ENCODE peak calls at places on chromosomes 3 and 15, in nine cellular contexts. One of them, this sample, is unnamed.

GRCh38 chr3:39718674-39719595 is 90.5 kb upstream of the MYRIP start:
- DNase-seq in IMR-90: peak
- DNase-seq in uterus: no peak
- DNase-seq in GM23338: no peak
- DNase-seq in stomach: no peak
- DNase-seq in right atrium auricular region: no peak
- DNase-seq in lung: no peak
- DNase-seq in hepatocyte: no peak
- DNase-seq in sigmoid colon: no peak
- DNase-seq in this sample: no peak

GRCh38 chr3:194986208-194987043 is 284.5 kb downstream of the XXYLT1 start:
- DNase-seq in IMR-90: no peak
- DNase-seq in uterus: no peak
- DNase-seq in GM23338: no peak
- DNase-seq in stomach: peak
- DNase-seq in right atrium auricular region: peak
- DNase-seq in lung: no peak
- DNase-seq in hepatocyte: no peak
- DNase-seq in sigmoid colon: no peak
- DNase-seq in this sample: peak

GRCh38 chr3:30760040-30760439 is 134.4 kb downstream of the GADL1 start:
- DNase-seq in IMR-90: peak
- DNase-seq in uterus: no peak
- DNase-seq in GM23338: no peak
- DNase-seq in stomach: no peak
- DNase-seq in right atrium auricular region: no peak
- DNase-seq in lung: no peak
- DNase-seq in hepatocyte: no peak
- DNase-seq in sigmoid colon: no peak
- DNase-seq in this sample: no peak

GRCh38 chr3:123419850-123420292 is 29.0 kb downstream of the ADCY5 start:
- DNase-seq in IMR-90: no peak
- DNase-seq in uterus: peak
- DNase-seq in GM23338: no peak
- DNase-seq in stomach: no peak
- DNase-seq in right atrium auricular region: peak
- DNase-seq in lung: no peak
- DNase-seq in hepatocyte: no peak
- DNase-seq in sigmoid colon: peak
- DNase-seq in this sample: peak

GRCh38 chr3:58009026-58009748 is 965 bp downstream of the FLNB start:
- DNase-seq in IMR-90: no peak
- DNase-seq in uterus: no peak
- DNase-seq in GM23338: peak
- DNase-seq in stomach: peak
- DNase-seq in right atrium auricular region: no peak
- DNase-seq in lung: peak
- DNase-seq in hepatocyte: peak
- DNase-seq in sigmoid colon: peak
- DNase-seq in this sample: no peak

GRCh38 chr15:40063563-40064011 is 24.6 kb upstream of the SRP14 start:
- DNase-seq in IMR-90: peak
- DNase-seq in uterus: no peak
- DNase-seq in GM23338: no peak
- DNase-seq in stomach: no peak
- DNase-seq in right atrium auricular region: no peak
- DNase-seq in lung: no peak
- DNase-seq in hepatocyte: no peak
- DNase-seq in sigmoid colon: no peak
- DNase-seq in this sample: no peak

GRCh38 chr3:122146466-122146865 is 37.0 kb upstream of the CASR start:
- DNase-seq in IMR-90: no peak
- DNase-seq in uterus: no peak
- DNase-seq in GM23338: no peak
- DNase-seq in stomach: no peak
- DNase-seq in right atrium auricular region: no peak
- DNase-seq in lung: no peak
- DNase-seq in hepatocyte: peak
- DNase-seq in sigmoid colon: no peak
- DNase-seq in this sample: no peak

GRCh38 chr3:36991923-36992805 is 767 bp downstream of the EPM2AIP1 start:
- DNase-seq in IMR-90: peak
- DNase-seq in uterus: peak
- DNase-seq in GM23338: peak
- DNase-seq in stomach: no peak
- DNase-seq in right atrium auricular region: no peak
- DNase-seq in lung: no peak
- DNase-seq in hepatocyte: peak
- DNase-seq in sigmoid colon: peak
- DNase-seq in this sample: peak

GRCh38 chr3:16828815-16829214 is 55.9 kb upstream of the PLCL2 start:
- DNase-seq in IMR-90: peak
- DNase-seq in uterus: no peak
- DNase-seq in GM23338: peak
- DNase-seq in stomach: peak
- DNase-seq in right atrium auricular region: no peak
- DNase-seq in lung: no peak
- DNase-seq in hepatocyte: peak
- DNase-seq in sigmoid colon: no peak
- DNase-seq in this sample: no peak

GRCh38 chr15:54659668-54660067 is 537.1 kb downstream of the RSL24D1 start:
- DNase-seq in IMR-90: no peak
- DNase-seq in uterus: no peak
- DNase-seq in GM23338: no peak
- DNase-seq in stomach: no peak
- DNase-seq in right atrium auricular region: no peak
- DNase-seq in lung: no peak
- DNase-seq in hepatocyte: no peak
- DNase-seq in sigmoid colon: no peak
- DNase-seq in this sample: no peak

GRCh38 chr3:141452045-141452444 is 34.8 kb upstream of the RASA2 start:
- DNase-seq in IMR-90: peak
- DNase-seq in uterus: no peak
- DNase-seq in GM23338: peak
- DNase-seq in stomach: no peak
- DNase-seq in right atrium auricular region: no peak
- DNase-seq in lung: no peak
- DNase-seq in hepatocyte: peak
- DNase-seq in sigmoid colon: no peak
- DNase-seq in this sample: no peak

GRCh38 chr15:48781481-48782081 is 29.3 kb downstream of the CEP152 start:
- DNase-seq in IMR-90: no peak
- DNase-seq in uterus: no peak
- DNase-seq in GM23338: no peak
- DNase-seq in stomach: no peak
- DNase-seq in right atrium auricular region: no peak
- DNase-seq in lung: no peak
- DNase-seq in hepatocyte: peak
- DNase-seq in sigmoid colon: no peak
- DNase-seq in this sample: no peak
- H3K27ac ChIP-seq in IMR-90: no peak
- H3K27ac ChIP-seq in uterus: no peak
- H3K27ac ChIP-seq in GM23338: no peak
- H3K27ac ChIP-seq in stomach: no peak
- H3K27ac ChIP-seq in right atrium auricular region: no peak
- H3K27ac ChIP-seq in lung: no peak
- H3K27ac ChIP-seq in hepatocyte: no peak
- H3K27ac ChIP-seq in sigmoid colon: no peak
- H3K27ac ChIP-seq in this sample: no peak

DNA sequence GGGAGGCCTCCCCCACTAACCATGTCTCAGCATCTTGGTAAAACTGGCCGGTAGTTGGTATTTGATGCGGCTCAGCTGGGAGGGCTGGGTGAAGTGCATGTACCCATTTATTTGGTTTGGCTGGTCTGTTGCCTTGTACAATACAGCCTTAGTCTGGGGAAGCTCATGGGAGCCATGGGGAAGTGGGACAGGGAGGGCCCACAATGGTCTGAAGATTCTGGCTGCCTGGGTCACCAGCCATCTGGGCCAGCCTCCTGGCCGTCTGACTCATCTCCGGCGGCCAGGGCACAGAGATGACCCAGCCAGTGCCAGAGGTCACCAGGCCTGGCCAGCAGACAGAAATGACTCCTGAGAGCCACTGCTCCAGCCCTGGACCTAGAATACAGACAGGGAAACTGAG is 51.6 kb upstream of the SMAD6 start:
- DNase-seq in IMR-90: no peak
- DNase-seq in uterus: peak
- DNase-seq in GM23338: no peak
- DNase-seq in stomach: no peak
- DNase-seq in right atrium auricular region: peak
- DNase-seq in lung: peak
- DNase-seq in hepatocyte: no peak
- DNase-seq in sigmoid colon: no peak
- DNase-seq in this sample: peak
- H3K27ac ChIP-seq in IMR-90: no peak
- H3K27ac ChIP-seq in uterus: no peak
- H3K27ac ChIP-seq in GM23338: no peak
- H3K27ac ChIP-seq in stomach: no peak
- H3K27ac ChIP-seq in right atrium auricular region: peak
- H3K27ac ChIP-seq in lung: peak
- H3K27ac ChIP-seq in hepatocyte: no peak
- H3K27ac ChIP-seq in sigmoid colon: no peak
- H3K27ac ChIP-seq in this sample: peak

GRCh38 chr3:196096382-196096953 is 14.6 kb upstream of the TFRC start:
- DNase-seq in IMR-90: no peak
- DNase-seq in uterus: no peak
- DNase-seq in GM23338: no peak
- DNase-seq in stomach: peak
- DNase-seq in right atrium auricular region: no peak
- DNase-seq in lung: no peak
- DNase-seq in hepatocyte: no peak
- DNase-seq in sigmoid colon: peak
- DNase-seq in this sample: no peak
- H3K27ac ChIP-seq in IMR-90: no peak
- H3K27ac ChIP-seq in uterus: no peak
- H3K27ac ChIP-seq in GM23338: no peak
- H3K27ac ChIP-seq in stomach: peak
- H3K27ac ChIP-seq in right atrium auricular region: peak
- H3K27ac ChIP-seq in lung: no peak
- H3K27ac ChIP-seq in hepatocyte: no peak
- H3K27ac ChIP-seq in sigmoid colon: peak
- H3K27ac ChIP-seq in this sample: peak

GRCh38 chr3:116306720-116307119 is 138.6 kb downstream of the LSAMP start:
- DNase-seq in IMR-90: no peak
- DNase-seq in uterus: no peak
- DNase-seq in GM23338: peak
- DNase-seq in stomach: no peak
- DNase-seq in right atrium auricular region: no peak
- DNase-seq in lung: no peak
- DNase-seq in hepatocyte: no peak
- DNase-seq in sigmoid colon: no peak
- DNase-seq in this sample: no peak
- H3K27ac ChIP-seq in IMR-90: no peak
- H3K27ac ChIP-seq in uterus: no peak
- H3K27ac ChIP-seq in GM23338: no peak
- H3K27ac ChIP-seq in stomach: no peak
- H3K27ac ChIP-seq in right atrium auricular region: no peak
- H3K27ac ChIP-seq in lung: no peak
- H3K27ac ChIP-seq in hepatocyte: no peak
- H3K27ac ChIP-seq in sigmoid colon: peak
- H3K27ac ChIP-seq in this sample: no peak

GRCh38 chr3:56799251-56799882 is 2.4 kb downstream of the ARHGEF3 start:
- DNase-seq in IMR-90: peak
- DNase-seq in uterus: no peak
- DNase-seq in GM23338: peak
- DNase-seq in stomach: no peak
- DNase-seq in right atrium auricular region: no peak
- DNase-seq in lung: no peak
- DNase-seq in hepatocyte: peak
- DNase-seq in sigmoid colon: no peak
- DNase-seq in this sample: no peak
- H3K27ac ChIP-seq in IMR-90: no peak
- H3K27ac ChIP-seq in uterus: peak
- H3K27ac ChIP-seq in GM23338: no peak
- H3K27ac ChIP-seq in stomach: peak
- H3K27ac ChIP-seq in right atrium auricular region: peak
- H3K27ac ChIP-seq in lung: peak
- H3K27ac ChIP-seq in hepatocyte: no peak
- H3K27ac ChIP-seq in sigmoid colon: peak
- H3K27ac ChIP-seq in this sample: no peak